ENCODE peak calls at places on chromosomes 11 and 22, in four cellular contexts. D, G, M and U are unnamed samples.

GRCh38 chr11:12842933-12843636 is 166.0 kb upstream of the RASSF10 start:
- DNase-seq in D (no peak), G (no peak), M (peak; percentile 95), U (no peak)

GRCh38 chr11:59901306-59901705 is 22.7 kb downstream of the OOSP3 start:
- DNase-seq in D (no peak), G (no peak), M (peak; percentile 28), U (peak; percentile 22)

GRCh38 chr11:111565111-111565720 is 24.7 kb downstream of the LAYN start:
- DNase-seq in D (peak; percentile 80), G (peak; percentile 39), M (peak; percentile 77), U (peak; percentile 63)

GRCh38 chr22:24181088-24181995 is at the start of gene SUSD2:
- DNase-seq in D (no peak), G (peak; percentile 76), M (peak; percentile 34), U (no peak)

GRCh38 chr22:23125512-23126103 is 16.2 kb downstream of the RSPH14 start:
- DNase-seq in D (no peak), G (no peak), M (no peak), U (no peak)

GRCh38 chr11:12377106-12377823 is at the start of gene PARVA:
- DNase-seq in D (no peak), G (peak; percentile 50), M (no peak), U (peak; percentile 15)

GRCh38 chr11:92300871-92301270 is 76.3 kb downstream of the FAT3 start:
- DNase-seq in D (no peak), G (no peak), M (no peak), U (no peak)

GRCh38 chr11:10669258-10670033 is 24.1 kb downstream of the IRAG1 start:
- DNase-seq in D (no peak), G (no peak), M (no peak), U (no peak)

GRCh38 chr22:39254789-39255298 is 10.1 kb upstream of the PDGFB start:
- DNase-seq in D (no peak), G (no peak), M (peak; percentile 24), U (no peak)

GRCh38 chr22:35894937-35895708 is 133.5 kb downstream of the RBFOX2 start:
- DNase-seq in D (no peak), G (no peak), M (no peak), U (no peak)

GRCh38 chr22:24996420-24996952 is 44.0 kb downstream of the KIAA1671 start:
- DNase-seq in D (no peak), G (no peak), M (no peak), U (peak; percentile 49)

GRCh38 chr11:285021-285893 is 3.7 kb upstream of the PGGHG start:
- DNase-seq in D (no peak), G (no peak), M (no peak), U (no peak)

GRCh38 chr22:22810018-22810427 is 77.6 kb upstream of the IGLL5 start:
- DNase-seq in D (no peak), G (peak; percentile 50), M (peak; percentile 98), U (peak; percentile 36)

GRCh38 chr11:81070948-81071347 is 1630.1 kb upstream of the TENM4 start:
- DNase-seq in D (no peak), G (no peak), M (no peak), U (no peak)

GRCh38 chr11:132158091-132158490 is 787.7 kb downstream of the NTM start:
- DNase-seq in D (peak; percentile 22), G (no peak), M (no peak), U (no peak)

GRCh38 chr11:67167715-67168114 is 48.7 kb downstream of the KDM2A start:
- DNase-seq in D (no peak), G (no peak), M (no peak), U (no peak)

GRCh38 chr22:39177791-39178190 is 25.3 kb upstream of the CBX7 start:
- DNase-seq in D (no peak), G (no peak), M (no peak), U (no peak)

GRCh38 chr11:76512851-76513653 is 68.2 kb downstream of the EMSY start:
- DNase-seq in D (no peak), G (no peak), M (no peak), U (peak; percentile 16)

GRCh38 chr11:98711011-98711410 is 309.7 kb upstream of the CNTN5 start:
- DNase-seq in D (no peak), G (no peak), M (no peak), U (no peak)

GRCh38 chr11:47616726-47617416 is 22.7 kb upstream of the C1QTNF4 start:
- DNase-seq in D (peak; percentile 35), G (peak; percentile 58), M (peak; percentile 70), U (peak; percentile 21)

GRCh38 chr11:115963170-115963569 is 459.0 kb upstream of the CADM1 start:
- DNase-seq in D (no peak), G (no peak), M (no peak), U (no peak)

GRCh38 chr11:128472128-128473110 is 114.9 kb downstream of the ETS1 start:
- DNase-seq in D (no peak), G (peak; percentile 35), M (no peak), U (no peak)

GRCh38 chr11:11584446-11584810 is 37.4 kb downstream of the GALNT18 start:
- DNase-seq in D (peak; percentile 63), G (no peak), M (no peak), U (peak; percentile 41)

GRCh38 chr11:46309669-46310288 is 32.3 kb downstream of the CREB3L1 start:
- DNase-seq in D (no peak), G (no peak), M (peak; percentile 88), U (peak; percentile 48)

GRCh38 chr22:44357296-44357961 is 44.7 kb upstream of the SHISAL1 start:
- DNase-seq in D (no peak), G (no peak), M (no peak), U (no peak)

GRCh38 chr11:61174949-61175348 is 13.7 kb upstream of the VPS37C start:
- DNase-seq in D (no peak), G (no peak), M (no peak), U (no peak)

GRCh38 chr11:75355051-75355450 is 3.6 kb upstream of the ARRB1 start:
- DNase-seq in D (no peak), G (no peak), M (no peak), U (no peak)

GRCh38 chr11:13216019-13217006 is 61.3 kb upstream of the BMAL1 start:
- DNase-seq in D (peak; percentile 80), G (peak; percentile 37), M (no peak), U (peak; percentile 94)

GRCh38 chr11:46364056-46364455 is 16.8 kb downstream of the DGKZ start:
- DNase-seq in D (no peak), G (no peak), M (no peak), U (no peak)

GRCh38 chr11:68298659-68299516 is 13.5 kb upstream of the LRP5 start:
- DNase-seq in D (no peak), G (peak; percentile 62), M (no peak), U (no peak)

GRCh38 chr11:78420796-78421209 is 3.2 kb upstream of the GAB2 start:
- DNase-seq in D (no peak), G (no peak), M (no peak), U (no peak)

GRCh38 chr22:27827586-27828213 is 26.1 kb upstream of the MN1 start:
- DNase-seq in D (no peak), G (no peak), M (no peak), U (no peak)

GRCh38 chr22:41650821-41651220 is 29.7 kb downstream of the XRCC6 start:
- DNase-seq in D (no peak), G (no peak), M (no peak), U (no peak)

GRCh38 chr11:64299847-64300648 is at the start of gene CATSPERZ:
- DNase-seq in D (no peak), G (no peak), M (no peak), U (no peak)
- TF ChIP-seq TCF7L2 in D (no peak), G (no peak), M (no peak), U (no peak)

DNA sequence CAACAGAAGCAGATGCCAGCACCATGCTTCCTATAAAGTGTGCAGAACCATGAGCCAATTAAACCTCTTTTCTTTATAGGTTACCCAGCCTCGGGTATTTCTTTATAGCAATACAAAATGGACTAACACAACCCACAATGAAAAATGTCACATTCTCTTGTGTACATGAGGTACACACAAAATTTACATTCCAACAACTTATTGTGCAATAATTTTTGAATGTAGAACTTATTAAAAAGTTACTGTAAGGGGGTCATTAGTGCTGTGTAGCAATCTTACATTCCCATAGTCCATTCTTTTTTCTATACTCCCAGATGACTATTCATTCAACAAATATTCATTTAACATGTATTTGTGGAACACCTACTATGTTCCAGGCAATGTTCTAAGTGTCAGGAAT is 10.2 kb downstream of the CYP2R1 start:
- DNase-seq in D (no peak), G (no peak), M (no peak), U (no peak)
- TF ChIP-seq TCF7L2 in D (no peak), G (no peak), M (no peak), U (no peak)

DNA sequence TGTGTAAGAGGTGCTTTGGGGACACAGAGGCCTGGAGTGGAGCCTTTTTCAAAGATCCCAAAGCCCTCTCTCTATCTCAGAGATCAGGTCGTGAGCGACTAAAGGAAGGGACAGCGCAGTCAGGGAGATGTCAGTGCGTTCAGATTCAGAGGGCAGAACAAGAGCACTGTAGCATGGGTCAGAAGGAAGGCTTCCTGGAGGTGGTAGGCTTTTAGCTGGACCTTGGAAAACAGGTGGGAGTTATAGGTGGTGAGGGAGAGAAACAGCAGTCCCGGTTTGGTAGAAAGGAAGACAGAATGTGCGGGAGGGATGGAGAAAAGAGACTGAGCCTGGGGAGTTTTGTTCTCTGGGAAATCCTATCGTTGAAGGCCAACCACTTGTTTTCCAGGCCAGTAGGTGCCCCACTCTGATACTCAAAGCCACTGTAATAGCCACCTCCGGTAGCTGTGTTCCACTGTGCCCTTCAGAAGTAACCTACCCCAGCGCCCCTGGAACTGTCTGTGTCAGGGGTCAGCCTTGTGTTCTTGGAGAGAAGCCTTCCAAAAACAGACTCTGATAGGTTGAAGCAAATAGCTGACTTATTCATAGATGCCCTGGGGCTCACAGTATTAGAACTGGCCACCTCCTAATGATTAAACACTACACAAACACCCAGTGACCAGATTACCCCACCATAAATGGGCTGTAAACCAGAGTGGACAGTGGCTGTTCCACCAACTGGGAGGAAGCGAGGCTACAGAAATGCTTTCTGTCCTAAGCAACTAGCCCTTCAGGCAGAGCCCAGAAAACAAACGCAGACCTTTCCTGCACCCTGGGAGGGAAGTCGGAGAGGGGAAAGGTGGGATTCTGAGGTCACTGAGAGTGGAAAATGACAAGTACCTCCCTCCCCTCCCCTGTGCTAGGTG is 157.7 kb downstream of the DBX1 start:
- DNase-seq in D (no peak), G (peak; percentile 94), M (no peak), U (no peak)
- TF ChIP-seq TCF7L2 in D (no peak), G (no peak), M (no peak), U (no peak)

DNA sequence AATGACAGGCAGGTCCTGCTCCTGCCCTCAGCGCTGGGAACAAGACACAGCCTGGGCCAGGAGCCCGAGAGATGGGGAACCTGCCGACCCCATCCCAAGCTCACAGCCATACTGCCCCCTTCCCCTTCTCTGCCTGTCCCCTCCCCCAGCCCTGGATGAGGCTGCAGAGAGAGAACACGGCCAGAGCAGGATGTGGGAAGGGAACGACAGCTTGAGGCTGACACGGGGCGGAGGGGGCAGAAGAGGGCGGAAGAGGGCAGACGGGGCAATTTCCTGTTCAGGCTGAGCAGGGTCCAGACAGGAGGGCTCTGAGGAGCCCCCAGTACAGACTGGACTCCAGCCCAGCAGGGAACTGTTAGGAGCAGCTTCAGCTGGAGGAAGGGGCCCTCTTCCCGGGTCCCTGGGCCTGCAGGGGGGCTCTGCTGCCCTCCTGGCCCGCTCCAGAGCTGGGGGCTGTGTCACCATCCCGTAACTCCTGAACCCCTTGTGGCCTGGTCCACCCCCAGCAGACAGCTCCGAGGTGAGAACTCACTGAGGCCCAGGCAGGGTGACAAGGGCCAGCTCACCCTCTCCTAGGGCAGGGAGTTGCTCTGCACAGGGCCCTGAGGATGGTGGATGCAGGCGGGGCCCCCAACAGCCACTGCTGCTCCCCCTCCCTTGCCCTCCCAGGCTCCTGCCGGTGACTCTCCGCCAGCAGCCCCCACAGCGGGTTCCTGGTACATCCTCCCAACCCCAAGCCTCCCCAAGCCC is 5.7 kb downstream of the CTSD start:
- DNase-seq in D (no peak), G (no peak), M (no peak), U (no peak)
- TF ChIP-seq TCF7L2 in D (no peak), G (no peak), M (no peak), U (no peak)